ENCODE peak calls at places on chromosomes 1 and 21, in four cellular contexts. I is fibroblast of lung, E is breast epithelium, P is left ventricle myocardium inferior. S is an unnamed sample.

GRCh38 chr1:46622341-46622740 is 5.7 kb upstream of the MOB3C start:
- DNase-seq in I (peak; percentile 56), E (no peak), P (no peak), S (peak; percentile 78)

GRCh38 chr1:173392895-173393654 is 84.1 kb upstream of the PRDX6 start:
- DNase-seq in I (peak; percentile 89), E (no peak), P (no peak), S (peak; percentile 35)

GRCh38 chr1:16420719-16421118 is 16.5 kb downstream of the SPATA21 start:
- DNase-seq in I (no peak), E (no peak), P (no peak), S (peak; percentile 77)

GRCh38 chr1:61082336-61083013 is at the start of gene NFIA:
- DNase-seq in I (peak; percentile 84), E (peak; percentile 52), P (peak; percentile 54), S (peak; percentile 96)

GRCh38 chr1:38899560-38899959 is 18.2 kb upstream of the GJA9 start:
- DNase-seq in I (no peak), E (no peak), P (no peak), S (no peak)

GRCh38 chr1:115317101-115318012 is 20.7 kb downstream of the NGF start:
- DNase-seq in I (no peak), E (no peak), P (no peak), S (no peak)

GRCh38 chr1:35860680-35861079 is 22.3 kb upstream of the AGO1 start:
- DNase-seq in I (no peak), E (no peak), P (no peak), S (no peak)

GRCh38 chr1:40299366-40300248 is 17.5 kb downstream of the COL9A2 start:
- DNase-seq in I (peak; percentile 55), E (no peak), P (no peak), S (no peak)

GRCh38 chr1:5881526-5882222 is 110.6 kb downstream of the NPHP4 start:
- DNase-seq in I (no peak), E (no peak), P (no peak), S (peak; percentile 48)

GRCh38 chr1:70017770-70018169 is 187.6 kb downstream of the LRRC40 start:
- DNase-seq in I (peak; percentile 43), E (no peak), P (no peak), S (no peak)

GRCh38 chr1:212879947-212880690 is 22.0 kb downstream of the FLVCR1 start:
- DNase-seq in I (no peak), E (no peak), P (no peak), S (no peak)

GRCh38 chr1:44786138-44786840 is 1.7 kb downstream of the BEST4 start:
- DNase-seq in I (peak; percentile 50), E (no peak), P (peak; percentile 73), S (peak; percentile 94)

GRCh38 chr21:30714436-30714835 is 4.1 kb downstream of the KRTAP21-3 start:
- DNase-seq in I (no peak), E (no peak), P (no peak), S (no peak)

GRCh38 chr1:54859687-54860391 is 27.2 kb downstream of the DHCR24 start:
- DNase-seq in I (no peak), E (no peak), P (no peak), S (peak; percentile 5)

GRCh38 chr1:20974069-20974468 is 187.0 kb upstream of the HP1BP3 start:
- DNase-seq in I (no peak), E (no peak), P (no peak), S (peak; percentile 63)

GRCh38 chr1:243343970-243344749 is 88.3 kb downstream of the SDCCAG8 start:
- DNase-seq in I (peak; percentile 62), E (no peak), P (no peak), S (no peak)

GRCh38 chr1:75768021-75768420 is 18.0 kb upstream of the RABGGTB start:
- DNase-seq in I (no peak), E (no peak), P (no peak), S (no peak)

GRCh38 chr1:15788624-15789301 is 18.7 kb downstream of the UQCRHL start:
- DNase-seq in I (peak; percentile 57), E (no peak), P (no peak), S (no peak)

GRCh38 chr1:35565742-35566133 is 7.4 kb upstream of the TFAP2E start:
- DNase-seq in I (no peak), E (no peak), P (no peak), S (peak; percentile 23)

GRCh38 chr1:43021547-43022474 is 63.1 kb upstream of the SLC2A1 start:
- DNase-seq in I (no peak), E (peak; percentile 79), P (no peak), S (no peak)

GRCh38 chr1:154806333-154806732 is 63.7 kb downstream of the KCNN3 start:
- DNase-seq in I (no peak), E (no peak), P (no peak), S (no peak)

GRCh38 chr1:51583532-51583931 is 33.4 kb upstream of the OSBPL9 start:
- DNase-seq in I (peak; percentile 84), E (peak; percentile 67), P (peak; percentile 84), S (peak; percentile 93)

GRCh38 chr1:3651011-3651938 is 1.0 kb upstream of the TP73 start:
- DNase-seq in I (no peak), E (no peak), P (no peak), S (no peak)

GRCh38 chr1:39754026-39754569 is 15.4 kb downstream of the PPIE start:
- DNase-seq in I (peak; percentile 67), E (no peak), P (no peak), S (no peak)

GRCh38 chr1:108663074-108663473 is 2.2 kb upstream of the HENMT1 start:
- DNase-seq in I (peak; percentile 20), E (no peak), P (no peak), S (no peak)

GRCh38 chr1:12121212-12122000 is 45.4 kb upstream of the TNFRSF1B start:
- DNase-seq in I (peak; percentile 96), E (no peak), P (no peak), S (peak; percentile 61)

GRCh38 chr1:1914101-1914811 is 804 bp upstream of the CALML6 start:
- DNase-seq in I (no peak), E (no peak), P (no peak), S (no peak)

GRCh38 chr21:14923468-14923867 is 141.3 kb downstream of the NRIP1 start:
- DNase-seq in I (peak; percentile 69), E (no peak), P (no peak), S (peak; percentile 81)

GRCh38 chr21:34908424-34909055 is 140.6 kb downstream of the RUNX1 start:
- DNase-seq in I (peak; percentile 46), E (no peak), P (no peak), S (no peak)

GRCh38 chr1:227917081-227917950 is 30.4 kb downstream of the WNT9A start:
- DNase-seq in I (no peak), E (no peak), P (no peak), S (peak; percentile 65)

GRCh38 chr1:53766766-53767409 is 27.9 kb upstream of the GLIS1 start:
- DNase-seq in I (peak; percentile 61), E (no peak), P (no peak), S (no peak)

GRCh38 chr1:228088586-228089498 is 6.3 kb downstream of the ARF1 start:
- DNase-seq in I (peak; percentile 52), E (peak; percentile 31), P (peak; percentile 19), S (peak; percentile 89)

GRCh38 chr21:38913120-38913975 is 107.6 kb downstream of the ETS2 start:
- DNase-seq in I (peak; percentile 59), E (peak; percentile 86), P (peak; percentile 56), S (peak; percentile 81)

GRCh38 chr1:115166531-115167091 is 77.3 kb upstream of the TSPAN2 start:
- DNase-seq in I (peak; percentile 39), E (no peak), P (no peak), S (peak; percentile 51)

GRCh38 chr1:8671313-8671917 is 146.0 kb downstream of the RERE start:
- DNase-seq in I (peak; percentile 88), E (no peak), P (no peak), S (peak; percentile 81)

GRCh38 chr1:156623946-156624813 is 5.0 kb downstream of the HAPLN2 start:
- DNase-seq in I (peak; percentile 37), E (peak; percentile 52), P (peak; percentile 60), S (peak; percentile 93)

GRCh38 chr1:248858096-248858890 is 592 bp downstream of the ZNF692 start:
- DNase-seq in I (peak; percentile 54), E (peak; percentile 86), P (peak; percentile 64), S (peak; percentile 96)
- TF ChIP-seq CTCF in I (peak; percentile 28), E (peak; percentile 7), P (peak; percentile 61), S (peak; percentile 20)

DNA sequence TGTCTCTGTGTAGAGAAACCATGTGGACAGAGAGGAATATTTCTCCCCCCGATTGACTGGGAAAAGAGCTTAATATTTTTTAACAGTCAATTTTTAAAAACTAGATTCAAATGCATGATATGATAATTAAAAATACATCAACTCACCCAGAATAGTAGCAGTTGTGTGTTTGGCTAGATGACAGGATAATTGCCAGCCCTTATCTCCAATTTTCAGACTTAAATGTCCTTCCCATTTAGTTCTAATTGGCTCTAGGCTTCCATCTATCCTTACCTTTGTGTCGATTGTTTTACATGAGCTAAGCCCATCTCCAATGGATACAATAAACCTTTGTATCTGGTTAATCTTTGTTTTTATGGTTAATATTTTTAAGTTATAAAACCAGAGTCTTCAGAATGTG is 23.9 kb upstream of the KIAA0040 start:
- DNase-seq in I (no peak), E (no peak), P (no peak), S (no peak)
- H3K4me1 ChIP-seq in I (no peaks in the 10 kb centered on the region), E (peaks cover 5% of the 10 kb centered on the region), P (peaks cover 32% of the 10 kb centered on the region), S (no peaks in the 10 kb centered on the region)

GRCh38 chr1:88741413-88741812 is 57.3 kb downstream of the PKN2 start:
- DNase-seq in I (peak; percentile 65), E (no peak), P (no peak), S (peak; percentile 59)

GRCh38 chr1:88735909-88736308 is 51.8 kb downstream of the PKN2 start:
- DNase-seq in I (no peak), E (no peak), P (no peak), S (no peak)

GRCh38 chr1:88736633-88737248 is 52.7 kb downstream of the PKN2 start:
- DNase-seq in I (peak; percentile 63), E (no peak), P (no peak), S (peak; percentile 54)

GRCh38 chr1:88740784-88741183 is 56.7 kb downstream of the PKN2 start:
- DNase-seq in I (no peak), E (no peak), P (no peak), S (no peak)

DNA sequence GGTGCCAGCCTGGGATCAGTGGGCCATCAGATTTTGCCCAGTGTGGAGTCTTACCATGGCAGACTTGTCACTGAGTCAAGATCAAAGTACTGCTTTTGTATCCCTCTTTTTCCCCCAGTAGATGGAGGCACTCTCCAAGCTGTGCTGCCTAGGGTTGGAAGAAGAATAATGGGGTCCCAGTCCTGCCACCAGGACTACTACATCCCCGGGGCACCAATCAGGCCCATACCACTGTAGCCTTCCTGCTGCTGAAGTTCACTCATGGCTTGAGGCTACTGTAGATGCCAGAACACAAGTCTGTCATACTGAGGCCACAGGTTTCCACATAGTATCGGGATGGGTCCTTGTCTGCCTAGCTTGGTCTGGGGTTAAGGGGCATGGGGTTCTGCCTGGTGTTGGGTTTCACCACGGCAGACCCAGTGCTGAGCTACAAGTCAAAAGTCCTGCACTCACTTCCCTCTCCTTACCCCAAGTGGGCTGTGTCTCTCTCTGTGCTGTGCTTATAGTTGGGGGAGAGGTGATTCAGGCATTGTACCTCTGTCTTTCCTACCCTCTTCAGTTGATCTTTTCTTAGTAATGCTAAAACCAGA is 53.4 kb downstream of the PKN2 start:
- DNase-seq in I (no peak), E (no peak), P (no peak), S (no peak)
- H3K27ac ChIP-seq in I (no peak overlapping the region), E (no peak overlapping the region), P (no peak overlapping the region), S (no peak overlapping the region)

DNA sequence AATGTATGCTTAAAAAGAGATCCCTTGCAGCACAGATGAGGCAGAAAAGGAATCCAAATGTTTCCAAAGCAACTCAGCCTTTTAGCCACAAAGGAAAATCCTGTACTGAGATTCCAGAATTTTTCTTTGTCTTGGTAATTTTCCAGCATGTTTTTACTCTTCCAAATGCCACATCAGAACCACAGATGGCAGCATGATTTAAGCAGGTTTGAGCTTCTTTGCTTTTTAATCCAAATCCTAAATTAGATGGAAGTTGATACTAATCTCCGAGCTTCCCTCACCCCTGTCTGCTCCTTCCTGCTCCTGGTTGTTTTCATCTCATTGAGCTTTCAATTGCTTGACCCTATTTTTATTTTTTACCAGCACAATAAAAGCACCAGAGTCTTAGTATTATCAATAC is 176.3 kb upstream of the PALMD start:
- DNase-seq in I (no peak), E (no peak), P (no peak), S (peak; percentile 57)
- TF ChIP-seq CTCF in I (no peak), E (no peak), P (no peak), S (no peak)

S was measured in osteoblast.